ENCODE peak calls at places on chromosomes 13 and 19, in eight cellular contexts. L is breast epithelium, D is transverse colon, I is HL-60, H is Panc1, N is suprapubic skin, V is HCT116, X is GM23338. P is an unnamed sample.

GRCh38 chr19:41376241-41376997 is at the start of gene TMEM91:
- DNase-seq in X (peak; percentile 82), N (peak; percentile 76), L (no peak), H (no peak), I (no peak), V (no peak), D (peak; percentile 35), P (peak; percentile 42)

GRCh38 chr13:99501952-99502310 is 659 bp downstream of the TM9SF2 start:
- DNase-seq in H (no peak), D (peak; percentile 43), I (peak; percentile 45), X (peak; percentile 26), N (peak; percentile 66), L (no peak), V (no peak), P (peak; percentile 6)

GRCh38 chr13:21528616-21529015 is 69.5 kb upstream of the ZDHHC20 start:
- DNase-seq in L (no peak), H (no peak), I (no peak), N (no peak), X (no peak), V (no peak), D (no peak), P (no peak)

GRCh38 chr19:49553451-49554271 is 25.9 kb downstream of the RCN3 start:
- DNase-seq in N (no peak), H (no peak), X (no peak), L (no peak), V (no peak), D (peak; percentile 70), I (no peak), P (no peak)

GRCh38 chr13:110398564-110399507 is 91.8 kb downstream of the COL4A2 start:
- DNase-seq in L (no peak), I (no peak), D (no peak), X (no peak), N (no peak), V (no peak), H (no peak), P (no peak)

GRCh38 chr13:109785892-109786450 is 412 bp downstream of the IRS2 start:
- DNase-seq in H (no peak), N (no peak), D (no peak), I (no peak), L (no peak), V (no peak), X (peak; percentile 21), P (no peak)

GRCh38 chr19:22545751-22546150 is 88.4 kb upstream of the ZNF492 start:
- DNase-seq in I (peak; percentile 52), X (peak; percentile 67), H (no peak), N (no peak), V (peak; percentile 8), L (peak; percentile 70), D (peak; percentile 12), P (no peak)

GRCh38 chr13:36454962-36455361 is 22.7 kb downstream of the CCNA1 start:
- DNase-seq in D (no peak), H (no peak), L (no peak), I (no peak), V (no peak), N (no peak), X (no peak), P (no peak)

GRCh38 chr13:75825161-75825560 is 189.0 kb downstream of the LMO7 start:
- DNase-seq in X (peak; percentile 39), V (no peak), I (no peak), N (no peak), D (no peak), H (no peak), L (no peak), P (no peak)

GRCh38 chr13:70108276-70108845 is at the start of gene KLHL1:
- DNase-seq in X (peak; percentile 20), N (no peak), D (no peak), V (no peak), L (no peak), H (no peak), I (no peak), P (no peak)

GRCh38 chr19:38683393-38684077 is 36.1 kb downstream of the ACTN4 start:
- DNase-seq in D (peak; percentile 89), V (peak; percentile 99), X (peak; percentile 95), L (peak; percentile 88), I (peak; percentile 78), N (peak; percentile 90), H (peak; percentile 100), P (peak; percentile 92)

GRCh38 chr19:39416152-39416551 is 3.7 kb downstream of the PLEKHG2 start:
- DNase-seq in D (no peak), L (no peak), I (no peak), V (no peak), H (no peak), X (no peak), N (no peak), P (no peak)

GRCh38 chr13:23618341-23618740 is 48.1 kb downstream of the TNFRSF19 start:
- DNase-seq in X (peak; percentile 30), I (no peak), H (no peak), L (no peak), D (no peak), V (no peak), N (no peak), P (no peak)

GRCh38 chr13:20219585-20219984 is 12.5 kb downstream of the GJB6 start:
- DNase-seq in L (no peak), X (no peak), N (no peak), D (no peak), I (no peak), V (no peak), H (no peak), P (no peak)

GRCh38 chr13:43786766-43787517 is at the start of gene ENOX1:
- DNase-seq in H (no peak), V (peak; percentile 34), X (peak; percentile 77), L (no peak), I (peak; percentile 33), N (peak; percentile 65), D (peak; percentile 38), P (peak; percentile 62)

GRCh38 chr19:5692785-5693194 is 2.7 kb downstream of the RPL36 start:
- DNase-seq in I (no peak), D (no peak), L (no peak), X (no peak), N (no peak), V (no peak), H (no peak), P (no peak)

GRCh38 chr13:23901365-23901764 is 4.1 kb upstream of the C1QTNF9B start:
- DNase-seq in N (no peak), D (no peak), H (no peak), L (no peak), X (no peak), V (no peak), I (no peak), P (no peak)

GRCh38 chr13:79060216-79060615 is 345.8 kb downstream of the RBM26 start:
- DNase-seq in N (no peak), D (no peak), V (no peak), H (no peak), X (peak; percentile 62), I (no peak), L (no peak), P (no peak)

GRCh38 chr13:112333756-112334543 is 42.2 kb upstream of the SPACA7 start:
- DNase-seq in V (peak; percentile 50), H (no peak), I (no peak), X (no peak), L (no peak), D (no peak), N (no peak), P (no peak)

GRCh38 chr13:80168089-80168850 is 172.7 kb downstream of the SPRY2 start:
- DNase-seq in D (no peak), I (peak; percentile 82), X (no peak), V (no peak), N (no peak), L (no peak), H (no peak), P (no peak)

GRCh38 chr13:97306646-97307045 is 84.5 kb downstream of the MBNL2 start:
- DNase-seq in D (no peak), I (no peak), L (no peak), H (no peak), X (no peak), V (no peak), N (no peak), P (no peak)

GRCh38 chr13:101417043-101417406 is 717 bp upstream of the NALCN start:
- DNase-seq in V (no peak), I (no peak), N (no peak), H (no peak), L (no peak), D (no peak), X (no peak), P (no peak)

GRCh38 chr19:37128821-37129177 is 43.7 kb downstream of the ZNF585A start:
- DNase-seq in H (no peak), V (no peak), N (no peak), I (no peak), L (no peak), X (no peak), D (no peak), P (no peak)
- H3K4me3 ChIP-seq in H (no peak overlapping the region), V (no peak overlapping the region), N (no peak overlapping the region), I (no peak overlapping the region), L (no peak overlapping the region), X (no peak overlapping the region), D (no peak overlapping the region), P (no peak overlapping the region)

DNA sequence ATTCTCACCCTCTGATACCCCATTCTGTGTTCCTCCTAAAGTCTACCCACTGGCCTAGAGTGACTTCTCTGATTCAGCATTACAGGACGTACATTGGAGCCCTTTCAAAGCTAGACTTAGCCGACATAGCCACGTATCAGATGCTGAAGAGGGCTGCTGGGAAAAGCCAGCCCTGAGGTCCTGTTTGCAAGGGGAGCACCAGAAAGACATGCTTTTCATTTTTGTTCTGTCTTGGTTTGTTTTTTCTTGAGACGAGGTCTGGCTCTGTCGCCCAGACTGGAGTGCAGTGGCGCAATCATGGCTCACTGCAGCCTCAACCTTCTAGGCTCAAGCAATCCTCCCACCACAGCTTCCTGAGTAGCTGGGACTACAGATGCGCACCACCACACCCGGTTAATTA is 6.3 kb upstream of the ZSWIM4 start:
- DNase-seq in L (no peak), N (no peak), I (peak; percentile 91), H (no peak), X (no peak), D (peak; percentile 38), V (no peak), P (no peak)
- TF ChIP-seq POLR2AphosphoS5 in L (no peak), N (no peak), I (peak; percentile 76), H (no peak), X (no peak), D (peak; percentile 12), V (no peak), P (no peak)

GRCh38 chr19:2544576-2545415 is 68.9 kb downstream of the GADD45B start:
- DNase-seq in D (no peak), X (no peak), V (no peak), I (no peak), H (no peak), N (peak; percentile 57), L (no peak), P (no peak)
- H3K27ac ChIP-seq in D (peak overlapping the region; percentile 90), X (no peak overlapping the region), V (no peak overlapping the region), I (peak overlapping the region; percentile 94), H (peak overlapping the region; percentile 100), N (peak overlapping the region; percentile 94), L (peak overlapping the region; percentile 97), P (peak overlapping the region; percentile 88)

DNA sequence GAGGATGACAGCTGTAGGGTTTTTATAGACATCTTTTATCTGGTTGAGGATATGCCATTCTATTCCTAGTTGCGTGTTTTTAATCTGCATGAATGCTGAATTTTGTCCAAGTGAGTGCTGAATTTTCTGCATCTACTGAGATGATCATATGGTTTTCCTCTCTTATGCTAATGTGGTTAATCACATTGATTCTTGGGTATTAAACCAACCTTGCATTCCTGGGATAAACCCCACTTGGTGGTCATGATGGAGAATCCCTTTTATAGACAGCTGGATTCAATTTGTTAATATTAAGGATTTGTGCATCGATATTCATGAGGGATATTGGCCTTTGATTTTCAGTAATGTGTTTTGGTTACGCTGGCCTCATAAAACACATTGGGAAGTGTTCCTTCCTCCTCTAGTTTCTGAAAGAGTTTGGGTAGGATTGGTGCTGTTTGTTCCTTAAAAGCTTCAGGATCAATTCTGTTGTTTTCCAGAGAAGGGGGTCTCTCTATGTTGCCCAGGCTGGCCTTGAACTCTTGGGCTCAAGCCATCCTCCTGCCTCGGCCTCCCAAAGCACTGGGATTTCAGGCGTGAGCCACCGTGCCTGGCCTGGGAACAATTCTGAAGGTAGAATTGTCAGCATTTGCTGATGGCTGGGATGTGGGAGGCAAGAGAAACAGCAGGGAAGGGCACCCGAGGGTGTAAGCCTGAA is 7.3 kb upstream of the LINGO3 start:
- DNase-seq in V (no peak), I (no peak), H (no peak), X (no peak), D (no peak), N (no peak), L (no peak), P (no peak)
- H3K4me3 ChIP-seq in V (no peak overlapping the region), I (peak overlapping the region; percentile 10), H (no peak overlapping the region), X (no peak overlapping the region), D (no peak overlapping the region), N (no peak overlapping the region), L (no peak overlapping the region), P (no peak overlapping the region)